ENCODE peak calls at places on chromosome 4, in six cellular contexts. A, C, J, E, X and B are unnamed samples.

GRCh38 chr4:85807247-85807915 is 332.4 kb downstream of the ARHGAP24 start:
- DNase-seq in A (peak; percentile 67), C (no peak), J (no peak), E (no peak), X (no peak), B (no peak)

GRCh38 chr4:52943644-52944043 is 81.5 kb downstream of the RASL11B start:
- DNase-seq in A (no peak), C (no peak), J (no peak), E (no peak), X (no peak), B (no peak)

GRCh38 chr4:60729194-60729593 is 470.9 kb upstream of the ADGRL3 start:
- DNase-seq in A (no peak), C (no peak), J (no peak), E (no peak), X (no peak), B (no peak)

GRCh38 chr4:82084747-82085146 is 289.0 kb downstream of the HNRNPD start:
- DNase-seq in A (no peak), C (no peak), J (no peak), E (no peak), X (no peak), B (no peak)

GRCh38 chr4:20839957-20840356 is 139.7 kb downstream of the PACRGL start:
- DNase-seq in A (peak; percentile 76), C (no peak), J (no peak), E (no peak), X (no peak), B (no peak)

GRCh38 chr4:26227827-26228226 is 93.0 kb upstream of the RBPJ start:
- DNase-seq in A (no peak), C (no peak), J (no peak), E (no peak), X (no peak), B (no peak)

GRCh38 chr4:171985129-171985528 is 171.9 kb downstream of the GALNTL6 start:
- DNase-seq in A (no peak), C (no peak), J (no peak), E (no peak), X (no peak), B (no peak)

GRCh38 chr4:39427477-39428119 is 20.9 kb downstream of the KLB start:
- DNase-seq in A (no peak), C (no peak), J (no peak), E (no peak), X (no peak), B (no peak)

GRCh38 chr4:8768357-8768999 is 103.2 kb downstream of the HMX1 start:
- DNase-seq in A (no peak), C (no peak), J (no peak), E (no peak), X (no peak), B (no peak)

GRCh38 chr4:41414380-41414779 is 123.6 kb upstream of the LIMCH1 start:
- DNase-seq in A (no peak), C (no peak), J (no peak), E (no peak), X (no peak), B (no peak)

GRCh38 chr4:155675709-155676429 is 9.2 kb downstream of the GUCY1A1 start:
- DNase-seq in A (no peak), C (no peak), J (peak; percentile 26), E (no peak), X (no peak), B (no peak)

GRCh38 chr4:74431113-74431826 is 13.7 kb upstream of the AREG start:
- DNase-seq in A (peak; percentile 77), C (no peak), J (no peak), E (no peak), X (no peak), B (no peak)

GRCh38 chr4:88522702-88523324 is 763 bp downstream of the PYURF start:
- DNase-seq in A (peak; percentile 46), C (peak; percentile 15), J (peak; percentile 31), E (peak; percentile 14), X (peak; percentile 18), B (peak; percentile 45)

GRCh38 chr4:132593717-132594400 is 555.2 kb upstream of the PCDH10 start:
- DNase-seq in A (peak; percentile 16), C (no peak), J (no peak), E (no peak), X (no peak), B (no peak)

GRCh38 chr4:10245761-10246160 is 129.2 kb upstream of the WDR1 start:
- DNase-seq in A (no peak), C (no peak), J (no peak), E (no peak), X (no peak), B (no peak)

GRCh38 chr4:186021461-186022167 is 47.3 kb upstream of the TLR3 start:
- DNase-seq in A (peak; percentile 71), C (peak; percentile 29), J (peak; percentile 38), E (peak; percentile 36), X (peak; percentile 14), B (peak; percentile 55)

GRCh38 chr4:16067515-16067914 is 16.3 kb downstream of the PROM1 start:
- DNase-seq in A (no peak), C (no peak), J (no peak), E (no peak), X (no peak), B (no peak)

GRCh38 chr4:88999392-88999791 is 57.6 kb downstream of the FAM13A start:
- DNase-seq in A (no peak), C (no peak), J (no peak), E (no peak), X (no peak), B (no peak)

GRCh38 chr4:158895797-158896442 is 127.1 kb downstream of the FNIP2 start:
- DNase-seq in A (no peak), C (peak; percentile 18), J (no peak), E (no peak), X (no peak), B (no peak)
- TF ChIP-seq CTCF in A (peak; percentile 12), C (no peak), J (no peak), E (peak; percentile 29), X (no peak), B (no peak)

GRCh38 chr4:99202536-99202935 is 16.5 kb downstream of the ADH6 start:
- DNase-seq in A (no peak), C (no peak), J (no peak), E (no peak), X (no peak), B (no peak)

GRCh38 chr4:99202094-99202493 is 17.0 kb downstream of the ADH6 start:
- DNase-seq in A (no peak), C (no peak), J (no peak), E (no peak), X (no peak), B (no peak)

GRCh38 chr4:99207069-99207743 is 11.8 kb downstream of the ADH6 start:
- DNase-seq in A (no peak), C (no peak), J (no peak), E (no peak), X (no peak), B (no peak)

GRCh38 chr4:99207911-99208718 is 10.9 kb downstream of the ADH6 start:
- DNase-seq in A (peak; percentile 9), C (no peak), J (no peak), E (no peak), X (no peak), B (no peak)

DNA sequence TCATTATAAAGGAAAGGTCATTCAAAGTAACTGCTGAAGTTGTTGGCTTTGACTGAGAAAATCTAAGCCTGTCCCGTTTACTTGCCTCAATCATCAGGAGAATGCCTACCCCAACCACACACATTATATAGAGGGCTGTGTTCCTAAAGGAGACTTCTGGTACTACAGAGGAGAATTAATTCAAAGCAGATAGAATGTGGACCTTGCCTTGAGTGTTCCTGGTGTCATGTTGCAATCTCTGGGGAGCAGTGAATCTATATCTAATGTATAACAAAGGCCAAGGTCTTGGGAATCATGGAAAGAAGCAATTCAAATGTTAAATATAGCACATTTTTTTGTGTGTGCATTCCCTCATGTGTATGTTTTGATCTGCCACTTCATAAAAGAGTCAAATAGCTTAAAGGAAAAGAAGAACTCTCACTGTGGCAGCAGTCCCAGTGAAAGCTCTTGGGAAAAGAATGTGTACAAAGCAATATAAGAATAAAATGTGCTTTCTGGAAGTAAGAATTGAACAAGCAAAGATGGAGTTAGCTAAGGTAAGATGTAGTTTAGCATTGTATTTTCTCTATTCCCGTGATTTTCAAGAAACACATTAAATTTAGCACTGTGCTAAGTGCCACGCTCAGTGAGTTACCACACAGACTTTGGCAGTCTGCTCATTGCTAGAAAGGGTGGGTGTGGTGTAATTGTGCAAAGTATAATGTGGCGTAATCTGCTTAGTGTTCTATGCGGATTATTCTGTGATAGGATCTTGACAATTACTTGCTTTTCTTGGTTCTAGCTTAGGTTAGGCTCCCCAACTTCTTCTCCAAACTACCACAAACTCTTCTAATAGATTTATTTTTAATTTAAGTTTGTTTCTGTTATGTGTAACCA is 13.7 kb downstream of the ADH6 start:
- DNase-seq in A (peak; percentile 36), C (no peak), J (no peak), E (no peak), X (no peak), B (no peak)
- TF ChIP-seq CTCF in A (no peak), C (no peak), J (no peak), E (peak; percentile 21), X (no peak), B (no peak)

GRCh38 chr4:2462992-2463762 is 5.7 kb upstream of the RNF4 start:
- DNase-seq in A (no peak), C (no peak), J (no peak), E (no peak), X (no peak), B (no peak)

GRCh38 chr4:2461246-2461960 is 7.5 kb upstream of the RNF4 start:
- DNase-seq in A (no peak), C (no peak), J (no peak), E (no peak), X (no peak), B (no peak)

GRCh38 chr4:2459589-2460349 is 9.1 kb upstream of the RNF4 start:
- DNase-seq in A (no peak), C (no peak), J (no peak), E (no peak), X (no peak), B (no peak)

GRCh38 chr4:2465032-2465431 is 3.9 kb upstream of the RNF4 start:
- DNase-seq in A (no peak), C (no peak), J (no peak), E (no peak), X (no peak), B (no peak)

DNA sequence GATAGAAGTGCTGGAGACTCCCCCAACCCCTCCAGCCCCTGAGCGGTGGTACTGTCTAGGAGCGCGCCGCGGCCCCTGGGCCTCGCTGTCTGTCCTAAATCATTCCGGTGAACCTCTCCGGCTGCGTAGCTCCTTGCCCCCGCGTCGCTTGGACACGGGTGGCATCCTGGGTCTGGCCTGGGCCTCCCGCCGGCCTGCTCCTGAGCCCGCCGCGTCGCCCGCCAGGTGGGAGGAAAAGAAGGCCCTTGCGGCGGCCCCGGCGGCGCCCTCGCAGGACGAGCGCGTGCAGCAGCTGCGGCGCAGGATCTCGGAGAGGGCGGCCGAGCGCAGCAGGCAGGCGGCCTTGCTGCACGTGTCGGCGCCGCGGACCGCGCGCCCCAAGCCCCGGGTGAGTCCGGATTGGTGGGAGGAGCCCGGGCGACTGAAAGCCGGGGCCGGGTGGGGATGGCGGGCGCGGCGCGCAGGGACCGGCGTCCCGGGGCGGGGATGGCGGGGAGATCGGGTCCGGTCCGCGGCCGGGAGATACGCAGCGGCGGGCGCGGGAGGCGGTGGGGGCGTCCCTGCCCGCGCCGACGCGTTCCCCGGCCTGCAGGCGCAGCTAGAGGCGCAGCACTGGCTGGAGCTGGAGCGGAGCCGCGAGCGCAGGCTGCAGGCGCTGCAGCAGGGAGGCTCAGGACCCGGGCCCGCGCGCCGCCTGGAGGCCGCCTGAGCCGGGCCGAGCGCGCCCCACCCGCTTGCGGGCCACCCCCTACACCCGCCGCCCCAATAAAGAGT is 6.5 kb upstream of the RNF4 start:
- DNase-seq in A (peak; percentile 64), C (peak; percentile 68), J (peak; percentile 84), E (peak; percentile 63), X (peak; percentile 62), B (peak; percentile 90)
- TF ChIP-seq CTCF in A (peak; percentile 37), C (no peak), J (peak; percentile 53), E (peak; percentile 61), X (peak; percentile 49), B (peak; percentile 57)

GRCh38 chr4:6333301-6334202 is 63.9 kb downstream of the WFS1 start:
- DNase-seq in A (no peak), C (no peak), J (no peak), E (peak; percentile 25), X (no peak), B (peak; percentile 46)
- TF ChIP-seq CTCF in A (peak; percentile 65), C (peak; percentile 84), J (peak; percentile 42), E (peak; percentile 64), X (peak; percentile 29), B (peak; percentile 45)